ENCODE peak calls at places on chromosome 1, in ten cellular contexts. E, Y, S, J, U, C, L, Z, P and D are unnamed samples.

GRCh38 chr1:117735045-117735992 is 129.5 kb downstream of the TENT5C start:
- DNase-seq in U (peak; percentile 31), S (peak; percentile 8), P (no peak), E (no peak), J (no peak), Y (peak; percentile 9), Z (no peak), L (no peak), C (peak; percentile 64), D (no peak)

GRCh38 chr1:207321790-207322530 is 482 bp downstream of the CD55 start:
- DNase-seq in E (no peak), U (peak; percentile 49), L (no peak), S (peak; percentile 38), J (no peak), Y (no peak), P (no peak), Z (no peak), C (peak; percentile 44), D (no peak)

GRCh38 chr1:183106166-183106565 is 79.9 kb upstream of the LAMC2 start:
- DNase-seq in S (no peak), U (no peak), C (no peak), Y (no peak), J (no peak), P (no peak), L (no peak), E (no peak), Z (no peak), D (no peak)

GRCh38 chr1:214003233-214003632 is 15.5 kb downstream of the PROX1 start:
- DNase-seq in J (no peak), S (no peak), L (no peak), P (no peak), Y (no peak), E (no peak), Z (no peak), C (no peak), U (no peak), D (no peak)

GRCh38 chr1:220321758-220322157 is 49.5 kb upstream of the RAB3GAP2 start:
- DNase-seq in Y (no peak), C (no peak), L (no peak), E (no peak), Z (no peak), P (no peak), U (no peak), S (peak; percentile 35), J (no peak), D (no peak)

GRCh38 chr1:48245106-48245505 is 22.6 kb downstream of the SLC5A9 start:
- DNase-seq in P (no peak), U (no peak), Z (no peak), C (no peak), J (no peak), L (no peak), Y (no peak), E (no peak), S (no peak), D (no peak)

GRCh38 chr1:42767510-42767924 is 468 bp downstream of the C1orf50 start:
- DNase-seq in L (no peak), P (no peak), Z (no peak), C (no peak), S (no peak), Y (no peak), J (no peak), U (no peak), E (no peak), D (no peak)

GRCh38 chr1:27785763-27786162 is 12.7 kb downstream of the STX12 start:
- DNase-seq in L (no peak), C (no peak), P (no peak), U (no peak), E (no peak), Z (no peak), Y (no peak), S (no peak), J (no peak), D (no peak)

GRCh38 chr1:235579891-235580290 is 69.7 kb downstream of the GNG4 start:
- DNase-seq in Z (peak; percentile 14), Y (no peak), U (no peak), E (no peak), J (no peak), S (no peak), C (no peak), P (no peak), L (no peak), D (no peak)

GRCh38 chr1:237736372-237737029 is 154.2 kb downstream of the ZP4 start:
- DNase-seq in E (no peak), C (peak; percentile 14), L (no peak), Z (no peak), S (peak; percentile 13), Y (no peak), P (no peak), J (no peak), U (no peak), D (no peak)

GRCh38 chr1:236753554-236753953 is 41.5 kb upstream of the MTR start:
- DNase-seq in E (no peak), L (no peak), Z (no peak), P (no peak), U (no peak), J (no peak), S (peak; percentile 73), Y (no peak), C (peak; percentile 41), D (peak; percentile 53)

GRCh38 chr1:36322085-36322785 is 1.2 kb downstream of the EVA1B start:
- DNase-seq in C (no peak), L (peak; percentile 75), Y (no peak), S (no peak), Z (no peak), U (peak; percentile 51), J (no peak), P (no peak), E (no peak), D (no peak)

GRCh38 chr1:212514056-212514614 is 81.4 kb downstream of the NENF start:
- DNase-seq in S (peak; percentile 80), U (no peak), E (peak; percentile 83), J (no peak), Y (no peak), P (no peak), C (peak; percentile 39), Z (no peak), L (peak; percentile 70), D (peak; percentile 58)

GRCh38 chr1:64505232-64505943 is 35.5 kb downstream of the CACHD1 start:
- DNase-seq in C (peak; percentile 24), L (no peak), E (peak; percentile 46), J (no peak), P (no peak), U (peak; percentile 31), S (peak; percentile 14), Y (no peak), Z (no peak), D (peak; percentile 53)

GRCh38 chr1:37056201-37056764 is 22.0 kb upstream of the GRIK3 start:
- DNase-seq in C (no peak), P (no peak), Y (no peak), U (no peak), J (no peak), S (no peak), E (no peak), Z (no peak), L (no peak), D (no peak)

GRCh38 chr1:38559180-38559874 is 300.2 kb downstream of the RRAGC start:
- DNase-seq in P (peak; percentile 22), Y (peak; percentile 84), J (peak; percentile 58), S (no peak), Z (no peak), E (no peak), C (peak; percentile 42), L (no peak), U (peak; percentile 16), D (no peak)

GRCh38 chr1:16115468-16116363 is 40.2 kb downstream of the EPHA2 start:
- DNase-seq in Y (no peak), J (no peak), Z (no peak), U (no peak), S (no peak), E (no peak), L (no peak), C (no peak), P (no peak), D (no peak)

GRCh38 chr1:56436912-56437403 is 142.4 kb downstream of the PLPP3 start:
- DNase-seq in C (peak; percentile 36), P (no peak), E (no peak), J (no peak), L (no peak), U (no peak), Y (no peak), S (no peak), Z (no peak), D (no peak)
- H3K4me3 ChIP-seq in C (no peak overlapping the region), P (no peak overlapping the region), E (no peak overlapping the region), J (no peak overlapping the region), L (no peak overlapping the region), U (no peak overlapping the region), Y (no peak overlapping the region), S (no peak overlapping the region), Z (no peak overlapping the region), D (no peak overlapping the region)

DNA sequence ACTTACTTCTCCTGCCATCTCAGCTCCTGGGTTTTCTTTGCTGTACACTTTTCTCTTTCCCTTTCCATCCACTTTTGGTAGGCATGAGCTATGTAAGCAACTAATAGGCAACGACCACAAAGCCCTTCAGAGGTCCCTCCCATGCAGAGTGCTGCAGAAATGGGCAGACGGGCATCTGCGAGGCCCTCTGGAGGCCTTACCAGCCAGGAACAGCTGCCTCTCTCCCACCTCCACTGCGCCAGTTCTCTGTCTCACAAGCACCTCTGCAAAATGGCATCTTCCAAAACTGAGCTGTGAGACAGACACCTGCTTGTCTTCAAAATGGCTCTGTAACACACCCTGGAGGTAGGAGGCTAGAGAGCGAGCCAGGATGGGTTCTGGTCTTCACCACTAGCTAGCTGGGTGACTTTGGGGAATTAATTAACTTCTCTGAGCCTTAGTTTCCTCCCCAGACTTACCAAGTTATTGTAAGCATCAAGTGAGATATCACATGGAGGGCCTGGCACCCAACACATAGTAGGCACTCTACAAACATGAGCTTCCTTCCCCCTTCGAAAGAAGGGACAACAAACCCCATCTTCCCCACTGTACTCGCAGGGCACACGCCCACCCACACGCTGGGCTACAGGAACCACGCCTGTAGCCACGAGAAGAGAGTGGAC is 62.0 kb downstream of the BCAR3 start:
- DNase-seq in U (no peak), S (peak; percentile 41), P (no peak), E (no peak), J (no peak), C (no peak), L (no peak), Y (no peak), Z (no peak), D (no peak)
- H3K27ac ChIP-seq in U (no peak overlapping the region), S (peak overlapping the region; percentile 99), P (no peak overlapping the region), E (no peak overlapping the region), J (no peak overlapping the region), C (no peak overlapping the region), L (no peak overlapping the region), Y (no peak overlapping the region), Z (no peak overlapping the region), D (no peak overlapping the region)

GRCh38 chr1:199447906-199448305 is 579.6 kb upstream of the NR5A2 start:
- DNase-seq in J (no peak), Z (no peak), C (no peak), E (no peak), P (no peak), S (no peak), L (no peak), Y (no peak), U (no peak), D (no peak)
- TF ChIP-seq POLR2A in J (no peak), Z (no peak), C (no peak), E (no peak), P (no peak), S (no peak), L (no peak), Y (no peak), U (no peak), D (no peak)

DNA sequence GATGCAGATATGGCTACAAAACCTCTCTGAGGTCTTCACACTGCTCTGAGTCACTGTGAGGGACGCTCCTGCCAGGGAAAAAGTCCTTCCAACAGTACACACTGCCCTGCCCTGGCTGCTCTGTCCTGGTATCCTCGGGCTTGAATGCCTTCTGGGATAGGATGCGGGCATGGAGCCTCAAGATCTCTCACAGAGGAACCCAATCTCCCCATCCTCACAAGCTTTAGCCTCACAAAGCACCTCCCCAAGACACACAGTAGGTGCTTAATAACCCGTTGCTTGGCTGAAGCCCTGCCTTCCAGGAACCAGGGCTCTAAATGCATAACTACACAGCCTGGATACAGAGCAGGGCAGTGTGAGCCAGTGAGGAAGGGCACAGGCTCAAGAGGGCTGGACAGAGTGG is 9.2 kb downstream of the RAP1GAP start:
- DNase-seq in U (no peak), Z (peak; percentile 28), L (no peak), Y (no peak), E (no peak), J (no peak), S (no peak), C (no peak), P (no peak), D (no peak)
- H3K4me3 ChIP-seq in U (no peak overlapping the region), Z (no peak overlapping the region), L (no peak overlapping the region), Y (no peak overlapping the region), E (no peak overlapping the region), J (no peak overlapping the region), S (no peak overlapping the region), C (no peak overlapping the region), P (no peak overlapping the region), D (no peak overlapping the region)